ENCODE peak calls at places on chromosomes 5 and 9, in six cellular contexts. W is foreskin fibroblast, N is psoas muscle, L is mucosa of descending colon, H is Peyer's patch, E is astrocyte of the spinal cord. R is an unnamed sample.

GRCh38 chr9:93467062-93467416 is 13.7 kb upstream of the FAM120AOS start:
- DNase-seq in W (no peak), N (no peak), L (no peak), H (no peak), E (no peak), R (peak)

GRCh38 chr9:125332527-125332926 is 70.9 kb downstream of the GAPVD1 start:
- DNase-seq in W (no peak), N (no peak), L (no peak), H (no peak), E (no peak), R (no peak)

GRCh38 chr5:158947831-158948230 is 151.9 kb downstream of the EBF1 start:
- DNase-seq in W (peak), N (no peak), L (no peak), H (no peak), E (no peak), R (no peak)

GRCh38 chr9:95587071-95587964 is 70.5 kb upstream of the PTCH1 start:
- DNase-seq in W (no peak), N (no peak), L (no peak), H (no peak), E (no peak), R (no peak)

GRCh38 chr5:125695994-125696679 is 727.1 kb upstream of the GRAMD2B start:
- DNase-seq in W (peak), N (no peak), L (no peak), H (no peak), E (peak), R (peak)

GRCh38 chr9:112887377-112887776 is 3.3 kb downstream of the SLC46A2 start:
- DNase-seq in W (no peak), N (no peak), L (peak), H (no peak), E (no peak), R (no peak)

GRCh38 chr5:72584466-72584865 is 77.3 kb upstream of the ZNF366 start:
- DNase-seq in W (no peak), N (no peak), L (no peak), H (no peak), E (no peak), R (no peak)

GRCh38 chr9:97875111-97875510 is 22.1 kb downstream of the FOXE1 start:
- DNase-seq in W (no peak), N (no peak), L (no peak), H (no peak), E (no peak), R (no peak)

GRCh38 chr9:93108301-93109041 is 12.5 kb downstream of the CARD19 start:
- DNase-seq in W (no peak), N (peak), L (no peak), H (peak), E (no peak), R (no peak)

GRCh38 chr5:140565024-140565779 is 574 bp downstream of the SLC35A4 start:
- DNase-seq in W (no peak), N (no peak), L (no peak), H (no peak), E (no peak), R (peak)

GRCh38 chr5:174559566-174560090 is 164.8 kb upstream of the MSX2 start:
- DNase-seq in W (no peak), N (no peak), L (no peak), H (no peak), E (no peak), R (no peak)

GRCh38 chr9:91839926-91840464 is 110.0 kb downstream of the ROR2 start:
- DNase-seq in W (no peak), N (no peak), L (no peak), H (no peak), E (no peak), R (no peak)

GRCh38 chr5:132662925-132663770 is 5.2 kb downstream of the IL13 start:
- DNase-seq in W (no peak), N (no peak), L (no peak), H (no peak), E (no peak), R (no peak)

GRCh38 chr5:136249678-136250266 is 56.8 kb upstream of the SMIM32 start:
- DNase-seq in W (peak), N (peak), L (peak), H (peak), E (peak), R (peak)

GRCh38 chr9:108844856-108845255 is 10.9 kb downstream of the ACTL7B start:
- DNase-seq in W (no peak), N (no peak), L (no peak), H (no peak), E (no peak), R (no peak)

GRCh38 chr9:3027260-3027659 is 183.4 kb upstream of the PUM3 start:
- DNase-seq in W (no peak), N (no peak), L (no peak), H (no peak), E (no peak), R (no peak)

GRCh38 chr5:167552356-167552755 is 739.1 kb upstream of the WWC1 start:
- DNase-seq in W (no peak), N (no peak), L (no peak), H (no peak), E (no peak), R (no peak)

GRCh38 chr9:133375116-133375723 is 640 bp downstream of the SURF4 start:
- DNase-seq in W (no peak), N (peak), L (peak), H (peak), E (peak), R (peak)

GRCh38 chr9:16335788-16336580 is 534.5 kb downstream of the BNC2 start:
- DNase-seq in W (peak), N (peak), L (peak), H (peak), E (peak), R (peak)

DNA sequence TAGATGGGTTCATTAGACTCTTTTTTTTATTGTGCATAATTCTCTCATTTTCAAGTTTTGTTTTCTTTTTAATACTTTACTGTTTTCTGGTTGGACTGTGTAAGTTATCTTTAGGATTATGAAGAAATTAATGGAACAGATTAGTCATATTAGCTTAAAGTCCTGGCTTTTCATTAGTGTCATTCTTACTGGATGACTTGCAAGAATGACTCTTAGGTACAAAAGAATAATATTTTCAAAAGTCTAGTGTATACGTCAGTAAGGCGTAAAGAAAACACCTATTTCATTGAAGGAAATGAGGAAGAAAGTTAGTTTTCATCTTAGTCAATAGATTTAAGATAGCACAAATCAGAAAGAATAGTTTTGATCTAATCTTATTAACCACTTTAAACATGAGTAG is 20.4 kb downstream of the UHRF2 start:
- DNase-seq in W (peak), N (no peak), L (no peak), H (no peak), E (peak), R (peak)
- H3K4me3 ChIP-seq in W (no peak), N (no peak), L (no peak), H (no peak), E (no peak), R (no peak)

GRCh38 chr5:176528761-176529115 is 8.5 kb downstream of the RNF44 start:
- DNase-seq in W (no peak), N (peak), L (no peak), H (no peak), E (no peak), R (no peak)
- H3K4me3 ChIP-seq in W (no peak), N (no peak), L (no peak), H (no peak), E (no peak), R (no peak)

GRCh38 chr9:34590376-34591090 is 1.0 kb upstream of the CNTFR start:
- DNase-seq in W (no peak), N (peak), L (peak), H (peak), E (no peak), R (no peak)

GRCh38 chr9:34589371-34589655 is 211 bp downstream of the CNTFR start:
- DNase-seq in W (no peak), N (no peak), L (no peak), H (no peak), E (no peak), R (no peak)

GRCh38 chr9:34589656-34590375 is at the start of gene CNTFR:
- DNase-seq in W (no peak), N (peak), L (peak), H (no peak), E (no peak), R (no peak)

GRCh38 chr9:34587271-34587670 is 2.3 kb downstream of the CNTFR start:
- DNase-seq in W (no peak), N (no peak), L (no peak), H (no peak), E (no peak), R (no peak)

GRCh38 chr9:34588671-34589370 is 703 bp downstream of the CNTFR start:
- DNase-seq in W (no peak), N (peak), L (no peak), H (no peak), E (no peak), R (no peak)
- H3K4me3 ChIP-seq in W (no peak), N (peak), L (no peak), H (peak), E (no peak), R (no peak)

GRCh38 chr5:103362211-103362610 is 103.6 kb downstream of the MACIR start:
- DNase-seq in W (no peak), N (no peak), L (no peak), H (no peak), E (no peak), R (peak)
- H3K4me3 ChIP-seq in W (no peak), N (no peak), L (no peak), H (no peak), E (no peak), R (no peak)

GRCh38 chr5:95734916-95735315 is 3.8 kb downstream of the RHOBTB3 start:
- DNase-seq in W (no peak), N (no peak), L (no peak), H (no peak), E (peak), R (peak)
- H3K4me3 ChIP-seq in W (peak), N (peak), L (no peak), H (no peak), E (peak), R (peak)

DNA sequence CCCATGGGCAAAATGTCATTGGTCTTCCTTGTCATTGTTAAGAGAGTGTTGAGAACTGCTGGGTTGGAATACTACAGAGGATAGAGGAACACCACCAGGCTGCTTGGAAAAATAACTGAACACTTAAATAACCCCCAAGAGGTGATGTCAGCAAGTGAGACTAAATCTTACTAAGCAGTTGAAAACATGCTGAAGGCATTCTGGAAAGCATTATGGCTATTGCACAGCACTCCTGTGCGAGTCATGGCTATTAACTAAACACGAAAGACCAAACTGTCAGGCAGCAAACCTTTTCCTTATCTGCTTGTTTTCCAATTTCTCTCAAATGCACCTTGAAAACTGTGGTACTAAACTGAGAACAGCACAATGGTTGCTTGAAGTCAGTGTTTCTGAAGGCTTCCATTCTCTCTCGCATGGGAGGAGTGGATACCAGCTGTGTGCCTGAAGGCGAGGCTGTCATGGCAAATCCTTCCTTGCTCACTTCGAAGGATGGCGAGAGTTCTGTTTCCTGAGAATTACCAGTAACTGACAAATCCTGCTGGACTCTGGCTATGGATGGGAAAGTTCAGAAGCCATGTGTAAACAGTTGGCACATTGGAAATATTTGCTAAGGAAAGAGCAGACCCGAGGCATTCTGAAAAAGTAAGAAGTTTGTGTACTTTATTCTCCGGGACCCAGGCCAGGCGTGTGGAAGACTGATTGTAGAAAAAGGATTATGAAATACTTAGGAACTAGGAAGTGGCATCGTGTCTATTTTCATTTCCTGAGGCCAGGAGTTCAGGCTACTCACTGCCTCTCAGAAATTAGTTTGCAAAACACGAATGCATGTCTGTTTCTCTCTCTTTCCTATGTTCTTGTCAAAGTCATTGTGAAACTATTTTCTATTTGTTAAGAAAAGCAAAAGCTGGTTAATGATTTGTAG is 182.1 kb downstream of the DMRT2 start:
- DNase-seq in W (peak), N (peak), L (peak), H (peak), E (peak), R (peak)
- H3K4me3 ChIP-seq in W (peak), N (no peak), L (no peak), H (no peak), E (no peak), R (peak)

GRCh38 chr9:15295761-15296405 is 11.1 kb downstream of the TTC39B start:
- DNase-seq in W (peak), N (no peak), L (peak), H (peak), E (peak), R (peak)
- H3K4me3 ChIP-seq in W (peak), N (peak), L (no peak), H (peak), E (peak), R (peak)

GRCh38 chr5:35856186-35857003 is at the start of gene IL7R:
- DNase-seq in W (no peak), N (no peak), L (no peak), H (no peak), E (no peak), R (peak)
- H3K4me3 ChIP-seq in W (no peak), N (no peak), L (no peak), H (peak), E (no peak), R (peak)